ENCODE peak calls at places on chromosomes 13 and 19, in six cellular contexts. One of them, this sample, is unnamed.

GRCh38 chr19:15684828-15685227 is 11.9 kb downstream of the CYP4F12 start:
- DNase-seq in Ammon's horn: no peak
- DNase-seq in putamen: no peak
- DNase-seq in COLO829: no peak
- DNase-seq in BE2C: no peak
- DNase-seq in heart right ventricle: no peak
- DNase-seq in this sample: no peak

GRCh38 chr19:38944981-38945506 is 14.3 kb downstream of the MRPS12 start:
- DNase-seq in putamen: no peak
- DNase-seq in Ammon's horn: no peak
- DNase-seq in heart right ventricle: no peak
- DNase-seq in BE2C: peak; percentile 26
- DNase-seq in COLO829: no peak
- DNase-seq in this sample: no peak

GRCh38 chr13:51793570-51794273 is 10.2 kb downstream of the DHRS12 start:
- DNase-seq in Ammon's horn: peak; percentile 72
- DNase-seq in heart right ventricle: no peak
- DNase-seq in COLO829: no peak
- DNase-seq in putamen: no peak
- DNase-seq in BE2C: no peak
- DNase-seq in this sample: peak; percentile 83

GRCh38 chr13:51000576-51001260 is 91.1 kb downstream of the RNASEH2B start:
- DNase-seq in putamen: no peak
- DNase-seq in BE2C: no peak
- DNase-seq in Ammon's horn: peak; percentile 61
- DNase-seq in COLO829: no peak
- DNase-seq in heart right ventricle: no peak
- DNase-seq in this sample: peak; percentile 80

GRCh38 chr19:50821622-50822021 is 2.0 kb downstream of the KLK1 start:
- DNase-seq in heart right ventricle: no peak
- DNase-seq in Ammon's horn: no peak
- DNase-seq in COLO829: no peak
- DNase-seq in putamen: no peak
- DNase-seq in BE2C: no peak
- DNase-seq in this sample: no peak

GRCh38 chr13:72983085-72983768 is 75.6 kb upstream of the KLF5 start:
- DNase-seq in BE2C: no peak
- DNase-seq in putamen: no peak
- DNase-seq in Ammon's horn: no peak
- DNase-seq in COLO829: no peak
- DNase-seq in heart right ventricle: no peak
- DNase-seq in this sample: peak; percentile 12

GRCh38 chr19:1236566-1236965 is 1.2 kb downstream of the CBARP start:
- DNase-seq in heart right ventricle: no peak
- DNase-seq in BE2C: no peak
- DNase-seq in putamen: no peak
- DNase-seq in Ammon's horn: no peak
- DNase-seq in COLO829: no peak
- DNase-seq in this sample: no peak

GRCh38 chr13:44014501-44014900 is 134.8 kb downstream of the LACC1 start:
- DNase-seq in heart right ventricle: no peak
- DNase-seq in Ammon's horn: no peak
- DNase-seq in COLO829: no peak
- DNase-seq in BE2C: no peak
- DNase-seq in putamen: no peak
- DNase-seq in this sample: no peak

GRCh38 chr19:57675881-57676280 is 5.9 kb upstream of the ZNF551 start:
- DNase-seq in heart right ventricle: no peak
- DNase-seq in Ammon's horn: no peak
- DNase-seq in BE2C: no peak
- DNase-seq in COLO829: peak; percentile 73
- DNase-seq in putamen: no peak
- DNase-seq in this sample: no peak

GRCh38 chr13:105090244-105090643 is 1445.2 kb downstream of the EFNB2 start:
- DNase-seq in COLO829: no peak
- DNase-seq in Ammon's horn: no peak
- DNase-seq in BE2C: no peak
- DNase-seq in putamen: no peak
- DNase-seq in heart right ventricle: no peak
- DNase-seq in this sample: peak; percentile 1

GRCh38 chr13:91308299-91308698 is 39.2 kb upstream of the MIR17HG start:
- DNase-seq in COLO829: peak; percentile 36
- DNase-seq in BE2C: no peak
- DNase-seq in heart right ventricle: no peak
- DNase-seq in Ammon's horn: no peak
- DNase-seq in putamen: no peak
- DNase-seq in this sample: no peak

GRCh38 chr13:24865158-24865557 is 101.2 kb downstream of the RNF17 start:
- DNase-seq in COLO829: no peak
- DNase-seq in heart right ventricle: no peak
- DNase-seq in putamen: peak; percentile 9
- DNase-seq in Ammon's horn: peak; percentile 5
- DNase-seq in BE2C: no peak
- DNase-seq in this sample: no peak

GRCh38 chr19:3479177-3479818 is 1.0 kb downstream of the SMIM24 start:
- DNase-seq in heart right ventricle: no peak
- DNase-seq in COLO829: peak; percentile 79
- DNase-seq in BE2C: peak; percentile 63
- DNase-seq in putamen: no peak
- DNase-seq in Ammon's horn: no peak
- DNase-seq in this sample: no peak

This sample was measured in MG63.